ENCODE peak calls at places on chromosomes 6 and 20, in five cellular contexts. N is AG04449, A is GM12865, X is tibial artery, V is bronchial epithelial cell. O is an unnamed sample.

GRCh38 chr20:35615667-35616464 is at the start of gene SPAG4:
- DNase-seq in N (no peak), V (no peak), A (peak; percentile 100), X (peak; percentile 100), O (peak; percentile 25)

GRCh38 chr6:157386023-157386422 is 5.0 kb downstream of the ZDHHC14 start:
- DNase-seq in V (no peak), A (no peak), X (no peak), N (no peak), O (no peak)

GRCh38 chr6:53112404-53112803 is 36.2 kb downstream of the GCM1 start:
- DNase-seq in X (no peak), N (no peak), V (peak; percentile 96), A (no peak), O (no peak)

GRCh38 chr6:52598824-52599190 is 21.9 kb upstream of the TRAM2 start:
- DNase-seq in N (no peak), V (no peak), X (no peak), A (peak; percentile 30), O (no peak)

GRCh38 chr6:136969930-136970329 is 47.8 kb downstream of the SLC35D3 start:
- DNase-seq in A (no peak), V (peak; percentile 51), N (no peak), X (no peak), O (no peak)

GRCh38 chr20:50304883-50305635 is 114.4 kb downstream of the CEBPB start:
- DNase-seq in A (no peak), V (no peak), X (peak; percentile 98), N (peak; percentile 89), O (peak; percentile 97)

GRCh38 chr6:2969549-2969948 is 1.8 kb downstream of the SERPINB6 start:
- DNase-seq in N (no peak), X (no peak), V (no peak), A (no peak), O (no peak)

GRCh38 chr6:4180653-4181255 is 45.4 kb upstream of the ECI2 start:
- DNase-seq in A (peak; percentile 78), V (peak; percentile 56), X (no peak), N (peak; percentile 17), O (peak; percentile 7)

GRCh38 chr6:90284236-90284744 is 12.4 kb downstream of the BACH2 start:
- DNase-seq in V (peak; percentile 88), N (peak; percentile 67), A (peak; percentile 45), X (no peak), O (peak; percentile 83)

GRCh38 chr20:41004561-41005360 is 23.9 kb upstream of the TOP1 start:
- DNase-seq in N (no peak), A (no peak), V (peak; percentile 78), X (peak; percentile 48), O (peak; percentile 49)

GRCh38 chr6:113442040-113442439 is 415.1 kb upstream of the MARCKS start:
- DNase-seq in N (no peak), V (no peak), X (no peak), A (peak; percentile 16), O (no peak)

GRCh38 chr6:169046483-169047192 is 207.0 kb downstream of the THBS2 start:
- DNase-seq in X (peak; percentile 92), A (no peak), N (no peak), V (no peak), O (peak; percentile 65)

GRCh38 chr20:9441948-9442347 is 72.4 kb upstream of the LAMP5 start:
- DNase-seq in A (peak; percentile 54), V (no peak), N (no peak), X (no peak), O (no peak)

GRCh38 chr20:31698243-31698802 is 24.3 kb downstream of the BCL2L1 start:
- DNase-seq in X (no peak), A (no peak), N (no peak), V (no peak), O (no peak)

GRCh38 chr6:118902731-118903130 is 8.8 kb downstream of the ASF1A start:
- DNase-seq in A (no peak), N (no peak), V (peak; percentile 42), X (no peak), O (no peak)

DNA sequence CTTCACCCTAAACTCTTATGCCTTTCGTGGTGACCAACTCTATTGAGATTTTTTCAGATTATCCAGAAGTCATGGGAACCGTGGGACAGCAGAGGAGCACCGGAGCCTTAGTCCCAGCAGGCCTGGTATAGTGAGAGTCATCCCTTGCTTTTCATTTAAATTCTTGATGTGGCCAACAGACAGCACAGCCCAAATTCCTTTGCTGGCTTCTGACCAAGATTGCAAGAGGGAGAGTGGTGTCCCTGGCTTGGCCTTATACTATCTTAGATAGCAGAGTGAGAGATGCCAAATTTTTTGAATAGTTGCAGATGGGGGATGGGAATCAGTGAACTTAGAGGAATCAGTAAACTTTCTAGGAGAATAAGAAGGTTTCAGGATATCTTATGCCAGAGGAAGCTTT is 7.8 kb downstream of the STX11 start:
- DNase-seq in N (peak; percentile 71), A (no peak), V (peak; percentile 17), X (no peak), O (peak; percentile 67)
- H3K4me3 ChIP-seq in N (no peak overlapping the region), A (no peak overlapping the region), V (no peak overlapping the region), X (no peak overlapping the region), O (no peak overlapping the region)

GRCh38 chr20:39830903-39831302 is 858.1 kb downstream of the MAFB start:
- DNase-seq in X (no peak), N (no peak), A (no peak), V (no peak), O (no peak)

GRCh38 chr20:39829713-39830112 is 859.3 kb downstream of the MAFB start:
- DNase-seq in N (no peak), V (no peak), A (peak; percentile 81), X (no peak), O (no peak)

GRCh38 chr20:39825524-39825923 is 863.4 kb downstream of the DHX35 start:
- DNase-seq in X (no peak), N (no peak), A (no peak), V (peak; percentile 96), O (no peak)

GRCh38 chr20:39825950-39826349 is 863.1 kb downstream of the MAFB start:
- DNase-seq in V (peak; percentile 72), A (peak; percentile 69), X (no peak), N (no peak), O (no peak)

DNA sequence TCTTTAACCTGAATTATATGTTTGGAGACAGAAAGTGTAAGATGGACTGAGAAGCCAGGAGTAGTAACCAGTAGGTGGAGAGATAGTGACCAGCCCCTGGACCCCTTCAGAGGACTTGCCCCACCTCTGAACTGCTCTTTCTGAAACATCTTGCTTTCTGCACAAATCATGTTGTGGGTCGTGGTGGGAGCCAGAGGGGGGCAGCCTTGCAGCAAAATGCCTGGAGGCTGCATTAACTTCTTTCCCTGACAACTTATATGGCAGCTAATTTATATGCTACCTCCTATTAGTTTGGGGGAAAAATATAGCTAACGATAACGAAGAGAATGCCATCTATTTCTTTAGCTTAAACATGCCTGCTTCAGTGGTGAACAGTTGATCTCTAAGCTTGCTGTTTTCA is 859.8 kb downstream of the MAFB start:
- DNase-seq in X (no peak), V (no peak), N (no peak), A (peak; percentile 30), O (no peak)
- H3K4me3 ChIP-seq in X (no peak overlapping the region), V (no peak overlapping the region), N (no peak overlapping the region), A (no peak overlapping the region), O (no peak overlapping the region)

GRCh38 chr6:165665384-165665672 is 2.3 kb upstream of the PDE10A start:
- DNase-seq in A (no peak), N (no peak), X (no peak), V (no peak), O (no peak)

GRCh38 chr6:165662671-165663282 is at the start of gene PDE10A:
- DNase-seq in A (no peak), X (peak; percentile 74), V (no peak), N (no peak), O (no peak)

GRCh38 chr6:165663283-165663735 is 268 bp upstream of the PDE10A start:
- DNase-seq in N (no peak), X (no peak), V (no peak), A (no peak), O (no peak)

GRCh38 chr6:165664553-165665383 is 1.7 kb upstream of the PDE10A start:
- DNase-seq in A (no peak), X (no peak), N (no peak), V (no peak), O (no peak)

GRCh38 chr6:165663736-165664552 is 903 bp upstream of the PDE10A start:
- DNase-seq in V (peak; percentile 10), A (no peak), N (no peak), X (no peak), O (no peak)
- H3K4me3 ChIP-seq in V (no peak overlapping the region), A (no peak overlapping the region), N (no peak overlapping the region), X (peak overlapping the region; percentile 60), O (peak overlapping the region; percentile 60)

GRCh38 chr6:5285526-5285925 is 24.2 kb downstream of the FARS2 start:
- DNase-seq in A (no peak), X (no peak), V (no peak), N (no peak), O (no peak)

GRCh38 chr6:5286780-5287179 is 25.5 kb downstream of the FARS2 start:
- DNase-seq in A (peak; percentile 70), X (no peak), V (no peak), N (no peak), O (no peak)

GRCh38 chr6:5285081-5285480 is 23.8 kb downstream of the FARS2 start:
- DNase-seq in X (no peak), A (no peak), V (no peak), N (no peak), O (no peak)

GRCh38 chr6:5287966-5288297 is 26.6 kb downstream of the FARS2 start:
- DNase-seq in N (no peak), A (no peak), X (no peak), V (no peak), O (no peak)

DNA sequence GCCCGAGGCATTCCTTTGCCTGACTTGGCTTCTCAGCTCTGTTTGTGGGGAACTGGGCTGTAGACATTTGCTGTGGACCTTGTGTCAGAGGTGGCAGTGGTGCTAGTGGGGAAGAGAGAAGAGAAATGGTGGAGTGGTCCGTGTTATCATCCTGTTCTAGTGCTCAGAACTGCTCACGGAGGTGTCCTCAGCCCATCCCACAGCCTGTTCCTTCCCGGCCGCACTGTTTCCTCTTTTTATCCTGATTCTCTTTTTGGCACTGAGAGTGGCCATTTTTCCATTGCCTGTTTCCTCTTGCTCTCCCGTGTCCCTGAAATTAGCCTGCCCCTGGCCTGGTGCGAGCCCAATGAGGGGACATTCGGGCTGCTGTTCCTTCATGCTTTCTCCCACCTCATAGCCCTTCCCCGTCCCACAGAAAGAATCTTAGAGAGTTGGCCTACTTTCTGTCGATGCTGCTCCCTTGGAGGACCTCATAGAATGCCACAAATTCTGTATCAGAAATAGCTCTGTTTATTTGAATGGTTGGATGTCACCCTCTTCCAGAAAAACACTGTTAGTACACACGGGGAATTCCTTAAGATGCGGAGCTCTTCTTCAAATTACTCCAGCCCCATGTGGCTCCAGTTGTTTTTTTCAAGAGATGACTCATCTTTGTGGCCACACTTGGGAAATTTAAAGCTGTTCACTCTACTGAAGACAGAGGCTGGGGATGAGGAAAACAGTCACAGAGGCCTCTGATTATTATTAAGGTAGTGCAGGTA is 26.1 kb downstream of the FARS2 start:
- DNase-seq in A (peak; percentile 40), V (peak; percentile 74), N (peak; percentile 40), X (no peak), O (peak; percentile 46)
- H3K4me3 ChIP-seq in A (peak overlapping the region; percentile 13), V (no peak overlapping the region), N (no peak overlapping the region), X (no peak overlapping the region), O (no peak overlapping the region)

GRCh38 chr20:63893999-63894357 is 948 bp upstream of the DNAJC5 start:
- DNase-seq in N (no peak), X (no peak), V (no peak), A (no peak), O (no peak)
- H3K4me3 ChIP-seq in N (peak overlapping the region; percentile 66), X (peak overlapping the region; percentile 62), V (peak overlapping the region; percentile 58), A (no peak overlapping the region), O (peak overlapping the region; percentile 53)

GRCh38 chr6:138160329-138161117 is 1.2 kb upstream of the ARFGEF3 start:
- DNase-seq in A (no peak), V (no peak), N (no peak), X (no peak), O (no peak)
- H3K4me3 ChIP-seq in A (no peak overlapping the region), V (no peak overlapping the region), N (no peak overlapping the region), X (no peak overlapping the region), O (no peak overlapping the region)